ENCODE peak calls at places on chromosomes 3 and 15, in four cellular contexts. One of them, this sample, is unnamed.

GRCh38 chr15:99155961-99156443 is 51.1 kb downstream of the SYNM start:
- DNase-seq in uterus: no peak
- DNase-seq in IMR-90: peak; percentile 65
- DNase-seq in gastrocnemius medialis: no peak
- DNase-seq in this sample: no peak

GRCh38 chr15:88401972-88402656 is 65.1 kb downstream of the MRPL46 start:
- DNase-seq in uterus: no peak
- DNase-seq in IMR-90: no peak
- DNase-seq in gastrocnemius medialis: no peak
- DNase-seq in this sample: peak; percentile 76

GRCh38 chr15:46450810-46451182 is 816.0 kb downstream of the SQOR start:
- DNase-seq in uterus: no peak
- DNase-seq in IMR-90: no peak
- DNase-seq in gastrocnemius medialis: no peak
- DNase-seq in this sample: no peak

GRCh38 chr3:5136619-5137429 is 14.7 kb downstream of the ARL8B start:
- DNase-seq in uterus: no peak
- DNase-seq in IMR-90: peak; percentile 28
- DNase-seq in gastrocnemius medialis: no peak
- DNase-seq in this sample: no peak

GRCh38 chr3:15113468-15113867 is 14.5 kb upstream of the RBSN start:
- DNase-seq in uterus: no peak
- DNase-seq in IMR-90: no peak
- DNase-seq in gastrocnemius medialis: no peak
- DNase-seq in this sample: no peak

GRCh38 chr3:156751461-156752025 is 74.6 kb upstream of the LEKR1 start:
- DNase-seq in uterus: peak; percentile 63
- DNase-seq in IMR-90: peak; percentile 79
- DNase-seq in gastrocnemius medialis: no peak
- DNase-seq in this sample: peak; percentile 31

GRCh38 chr3:165854696-165855095 is 17.5 kb upstream of the BCHE start:
- DNase-seq in uterus: no peak
- DNase-seq in IMR-90: no peak
- DNase-seq in gastrocnemius medialis: no peak
- DNase-seq in this sample: no peak

GRCh38 chr3:158791259-158791920 is 10.5 kb upstream of the MFSD1 start:
- DNase-seq in uterus: peak; percentile 46
- DNase-seq in IMR-90: peak; percentile 86
- DNase-seq in gastrocnemius medialis: no peak
- DNase-seq in this sample: no peak

GRCh38 chr15:51731549-51732267 is 5.7 kb downstream of the LYSMD2 start:
- DNase-seq in uterus: no peak
- DNase-seq in IMR-90: peak; percentile 85
- DNase-seq in gastrocnemius medialis: no peak
- DNase-seq in this sample: peak; percentile 45

GRCh38 chr3:54628888-54629368 is 298.9 kb downstream of the LRTM1 start:
- DNase-seq in uterus: no peak
- DNase-seq in IMR-90: no peak
- DNase-seq in gastrocnemius medialis: no peak
- DNase-seq in this sample: no peak

GRCh38 chr3:61545716-61546115 is 15.7 kb upstream of the PTPRG start:
- DNase-seq in uterus: no peak
- DNase-seq in IMR-90: no peak
- DNase-seq in gastrocnemius medialis: no peak
- DNase-seq in this sample: no peak

GRCh38 chr3:182294696-182295095 is 498.6 kb upstream of the ATP11B start:
- DNase-seq in uterus: no peak
- DNase-seq in IMR-90: no peak
- DNase-seq in gastrocnemius medialis: no peak
- DNase-seq in this sample: no peak

GRCh38 chr3:128993461-128994172 is at the start of gene CFAP92:
- DNase-seq in uterus: peak; percentile 87
- DNase-seq in IMR-90: peak; percentile 40
- DNase-seq in gastrocnemius medialis: peak; percentile 60
- DNase-seq in this sample: peak; percentile 94

GRCh38 chr3:175381685-175382084 is 522.6 kb downstream of the NAALADL2 start:
- DNase-seq in uterus: no peak
- DNase-seq in IMR-90: no peak
- DNase-seq in gastrocnemius medialis: no peak
- DNase-seq in this sample: no peak

GRCh38 chr3:151101270-151101954 is 15.9 kb downstream of the MED12L start:
- DNase-seq in uterus: no peak
- DNase-seq in IMR-90: no peak
- DNase-seq in gastrocnemius medialis: no peak
- DNase-seq in this sample: peak; percentile 25

GRCh38 chr15:51750942-51751686 is at the start of gene TMOD2:
- DNase-seq in uterus: peak; percentile 29
- DNase-seq in IMR-90: peak; percentile 26
- DNase-seq in gastrocnemius medialis: no peak
- DNase-seq in this sample: peak; percentile 58

GRCh38 chr3:98553751-98554150 is 22.0 kb downstream of the GPR15 start:
- DNase-seq in uterus: no peak
- DNase-seq in IMR-90: no peak
- DNase-seq in gastrocnemius medialis: no peak
- DNase-seq in this sample: no peak

GRCh38 chr15:62624541-62625399 is 417.8 kb upstream of the TPM1 start:
- DNase-seq in uterus: peak; percentile 49
- DNase-seq in IMR-90: peak; percentile 74
- DNase-seq in gastrocnemius medialis: peak; percentile 27
- DNase-seq in this sample: no peak

GRCh38 chr15:80823995-80824394 is 44.8 kb downstream of the CEMIP start:
- DNase-seq in uterus: no peak
- DNase-seq in IMR-90: no peak
- DNase-seq in gastrocnemius medialis: no peak
- DNase-seq in this sample: no peak
- H3K4me3 ChIP-seq in uterus: no peak overlapping the region
- H3K4me3 ChIP-seq in IMR-90: no peak overlapping the region
- H3K4me3 ChIP-seq in gastrocnemius medialis: no peak overlapping the region
- H3K4me3 ChIP-seq in this sample: no peak overlapping the region

GRCh38 chr15:56053046-56053400 is 59.6 kb upstream of the NEDD4 start:
- DNase-seq in uterus: no peak
- DNase-seq in IMR-90: no peak
- DNase-seq in gastrocnemius medialis: no peak
- DNase-seq in this sample: no peak
- TF ChIP-seq CTCF in uterus: no peak
- TF ChIP-seq CTCF in IMR-90: no peak
- TF ChIP-seq CTCF in gastrocnemius medialis: no peak
- TF ChIP-seq CTCF in this sample: no peak

GRCh38 chr15:75156306-75157215 is 45.1 kb upstream of the C15orf39 start:
- DNase-seq in uterus: no peak
- DNase-seq in IMR-90: no peak
- DNase-seq in gastrocnemius medialis: no peak
- DNase-seq in this sample: no peak
- TF ChIP-seq POLR2A in uterus: no peak
- TF ChIP-seq POLR2A in IMR-90: no peak
- TF ChIP-seq POLR2A in gastrocnemius medialis: no peak
- TF ChIP-seq POLR2A in this sample: no peak

DNA sequence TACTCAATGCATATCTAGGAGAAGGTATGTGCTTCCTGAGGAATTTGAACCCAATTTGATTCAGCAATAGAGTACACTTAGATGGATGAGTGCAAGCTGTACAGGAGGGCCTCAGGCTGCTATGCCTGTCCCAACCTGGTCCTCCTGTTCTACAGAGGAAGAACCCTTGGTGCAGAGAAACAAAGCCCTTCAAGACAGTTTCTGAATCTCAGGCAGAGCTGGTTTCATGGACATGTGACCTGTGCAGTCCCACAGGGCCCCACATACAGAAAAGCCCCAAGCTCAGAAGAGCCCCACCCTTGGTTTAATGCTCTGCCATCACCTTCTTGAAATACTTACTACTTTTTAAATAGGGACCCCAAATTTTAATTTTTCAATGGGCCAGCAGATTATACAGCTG is 15.3 kb downstream of the FOXP1 start:
- DNase-seq in uterus: no peak
- DNase-seq in IMR-90: no peak
- DNase-seq in gastrocnemius medialis: no peak
- DNase-seq in this sample: no peak
- H3K4me3 ChIP-seq in uterus: no peak overlapping the region
- H3K4me3 ChIP-seq in IMR-90: no peak overlapping the region
- H3K4me3 ChIP-seq in gastrocnemius medialis: no peak overlapping the region
- H3K4me3 ChIP-seq in this sample: no peak overlapping the region

DNA sequence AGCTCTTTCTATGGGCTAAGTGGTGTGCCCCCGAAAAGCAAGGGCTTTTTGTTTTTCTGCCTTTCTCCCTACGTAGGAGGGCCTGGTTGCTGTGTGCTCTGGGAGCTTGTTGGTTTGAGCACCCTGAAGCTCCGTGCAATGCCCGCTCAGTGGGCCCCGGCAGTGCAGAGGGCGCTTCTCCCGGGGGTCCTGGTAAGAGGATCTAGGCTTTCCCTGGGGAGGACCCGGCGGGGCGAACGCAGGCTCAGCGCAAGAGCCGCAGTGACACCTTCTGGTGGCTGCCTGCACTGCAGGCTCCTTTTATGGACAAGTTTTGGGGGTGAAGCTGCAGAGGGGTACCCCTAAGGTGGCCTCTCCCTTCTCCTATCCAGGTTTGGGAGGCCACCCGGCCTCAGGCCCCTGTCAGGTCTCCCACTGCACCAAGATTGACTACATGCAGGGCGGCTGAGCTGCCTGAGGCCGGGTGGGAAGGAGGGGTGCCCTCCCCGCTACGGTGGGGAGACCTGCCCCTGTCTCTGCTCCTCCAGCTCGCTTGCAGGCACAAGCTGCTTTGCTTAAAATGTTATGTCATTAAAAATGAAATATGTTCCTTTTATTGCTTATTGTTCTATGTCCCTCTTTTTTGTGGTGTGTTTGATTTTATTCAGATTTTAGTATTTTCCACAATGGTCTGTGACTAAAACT is 387.9 kb downstream of the GABRG3 start:
- DNase-seq in uterus: no peak
- DNase-seq in IMR-90: no peak
- DNase-seq in gastrocnemius medialis: no peak
- DNase-seq in this sample: peak; percentile 52
- TF ChIP-seq CTCF in uterus: peak; percentile 27
- TF ChIP-seq CTCF in IMR-90: peak; percentile 29
- TF ChIP-seq CTCF in gastrocnemius medialis: no peak
- TF ChIP-seq CTCF in this sample: peak; percentile 65

GRCh38 chr3:57758686-57759085 is 2.6 kb downstream of the SLMAP start:
- DNase-seq in uterus: no peak
- DNase-seq in IMR-90: peak; percentile 39
- DNase-seq in gastrocnemius medialis: no peak
- DNase-seq in this sample: no peak

GRCh38 chr3:57757642-57758297 is 1.7 kb downstream of the SLMAP start:
- DNase-seq in uterus: no peak
- DNase-seq in IMR-90: peak; percentile 28
- DNase-seq in gastrocnemius medialis: no peak
- DNase-seq in this sample: no peak

GRCh38 chr3:57756022-57756527 is at the start of gene SLMAP:
- DNase-seq in uterus: peak; percentile 97
- DNase-seq in IMR-90: peak; percentile 96
- DNase-seq in gastrocnemius medialis: peak; percentile 99
- DNase-seq in this sample: peak; percentile 98

GRCh38 chr3:57755368-57756021 is 614 bp upstream of the SLMAP start:
- DNase-seq in uterus: peak; percentile 57
- DNase-seq in IMR-90: peak; percentile 38
- DNase-seq in gastrocnemius medialis: peak; percentile 15
- DNase-seq in this sample: no peak

DNA sequence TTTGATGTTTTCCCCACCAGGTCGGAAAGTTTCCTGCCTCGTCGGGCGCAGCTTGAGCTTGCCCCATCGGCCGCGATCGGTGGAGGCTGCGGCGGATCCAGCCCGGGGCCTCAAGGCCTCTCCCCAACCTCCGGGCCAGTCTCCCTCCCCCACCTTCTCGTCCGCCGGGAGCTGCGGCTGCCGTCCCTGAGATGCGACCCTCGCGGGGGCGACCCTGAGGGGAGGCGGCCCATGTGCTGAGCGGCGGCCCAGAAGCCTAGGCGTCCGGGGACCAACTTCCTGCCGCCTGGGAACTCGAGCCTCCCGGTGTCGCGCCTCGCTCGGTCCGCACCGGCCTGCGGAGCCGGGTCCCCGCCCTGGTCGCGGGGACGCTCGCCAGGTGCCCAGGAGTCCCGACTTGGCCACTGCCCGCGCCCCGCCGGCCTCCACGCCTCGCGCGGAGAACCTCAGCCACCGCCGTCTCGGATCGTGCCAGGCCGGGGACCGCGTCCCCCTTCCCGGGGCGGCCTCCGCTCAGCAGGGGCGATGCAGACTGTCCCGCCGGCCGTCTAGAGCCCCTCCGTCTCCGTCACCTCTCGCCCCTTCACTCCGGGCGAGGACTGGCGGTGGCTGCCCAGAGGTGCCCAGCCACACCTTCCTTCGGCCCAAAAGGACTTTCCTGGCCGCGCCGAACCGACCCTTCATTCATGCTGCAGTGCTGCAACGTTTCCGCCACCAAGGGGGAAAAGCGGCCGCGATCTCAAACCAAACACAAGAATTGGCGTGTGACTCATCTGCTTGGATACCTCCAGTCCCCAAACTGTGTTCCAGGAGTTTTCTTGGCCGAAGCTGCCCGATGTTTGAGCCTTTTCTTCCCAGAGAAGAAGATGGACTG is 656 bp downstream of the SLMAP start:
- DNase-seq in uterus: peak; percentile 58
- DNase-seq in IMR-90: peak; percentile 74
- DNase-seq in gastrocnemius medialis: peak; percentile 45
- DNase-seq in this sample: peak; percentile 32
- TF ChIP-seq POLR2A in uterus: no peak
- TF ChIP-seq POLR2A in IMR-90: no peak
- TF ChIP-seq POLR2A in gastrocnemius medialis: no peak
- TF ChIP-seq POLR2A in this sample: no peak

GRCh38 chr3:64693031-64693430 is 5.2 kb upstream of the ADAMTS9 start:
- DNase-seq in uterus: no peak
- DNase-seq in IMR-90: no peak
- DNase-seq in gastrocnemius medialis: no peak
- DNase-seq in this sample: no peak
- H3K4me3 ChIP-seq in uterus: no peak overlapping the region
- H3K4me3 ChIP-seq in IMR-90: no peak overlapping the region
- H3K4me3 ChIP-seq in gastrocnemius medialis: no peak overlapping the region
- H3K4me3 ChIP-seq in this sample: no peak overlapping the region

GRCh38 chr3:154301556-154301955 is 22.7 kb downstream of the DHX36 start:
- DNase-seq in uterus: no peak
- DNase-seq in IMR-90: no peak
- DNase-seq in gastrocnemius medialis: no peak
- DNase-seq in this sample: no peak
- TF ChIP-seq CTCF in uterus: no peak
- TF ChIP-seq CTCF in IMR-90: no peak
- TF ChIP-seq CTCF in gastrocnemius medialis: no peak
- TF ChIP-seq CTCF in this sample: no peak

GRCh38 chr15:43214592-43215295 is 6.1 kb downstream of the EPB42 start:
- DNase-seq in uterus: no peak
- DNase-seq in IMR-90: no peak
- DNase-seq in gastrocnemius medialis: no peak
- DNase-seq in this sample: no peak
- TF ChIP-seq POLR2A in uterus: no peak
- TF ChIP-seq POLR2A in IMR-90: no peak
- TF ChIP-seq POLR2A in gastrocnemius medialis: no peak
- TF ChIP-seq POLR2A in this sample: no peak

This sample was measured in heart left ventricle.